ENCODE peak calls at places on chromosomes 7 and 10, in five cellular contexts. D is right atrium auricular region; C is CD8-positive, alpha-beta T cell; X is aorta; U is ovary. S is an unnamed sample.

GRCh38 chr7:131327049-131327625 is 539 bp upstream of the MKLN1 start:
- DNase-seq in D (peak; percentile 67), X (peak; percentile 50), U (peak; percentile 45), C (peak; percentile 20), S (no peak)

GRCh38 chr7:90624128-90624980 is 28.2 kb downstream of the CDK14 start:
- DNase-seq in C (no peak), X (no peak), U (no peak), D (no peak), S (no peak)

GRCh38 chr7:132516042-132516840 is 60.0 kb downstream of the PLXNA4 start:
- DNase-seq in X (no peak), U (no peak), C (no peak), D (no peak), S (no peak)

GRCh38 chr7:29285451-29285807 is 90.9 kb downstream of the CHN2 start:
- DNase-seq in D (no peak), X (no peak), C (peak; percentile 34), U (no peak), S (no peak)

GRCh38 chr7:95776561-95777185 is 4.3 kb downstream of the DYNC1I1 start:
- DNase-seq in X (no peak), D (no peak), C (no peak), U (no peak), S (no peak)

GRCh38 chr10:61836233-61836887 is 65.1 kb upstream of the ARID5B start:
- DNase-seq in U (no peak), C (no peak), X (no peak), D (no peak), S (no peak)

GRCh38 chr10:84039957-84040356 is 99.4 kb upstream of the GHITM start:
- DNase-seq in U (no peak), D (no peak), X (no peak), C (no peak), S (no peak)

GRCh38 chr10:20975236-20975635 is 78.1 kb upstream of the NEBL start:
- DNase-seq in C (no peak), X (no peak), D (no peak), U (no peak), S (no peak)

GRCh38 chr10:86074294-86074693 is 292.3 kb downstream of the GRID1 start:
- DNase-seq in D (no peak), X (no peak), C (no peak), U (no peak), S (no peak)

GRCh38 chr10:71572962-71573361 is 146.6 kb downstream of the C10orf105 start:
- DNase-seq in U (no peak), X (no peak), D (no peak), C (no peak), S (no peak)

GRCh38 chr7:7816084-7816483 is 97.7 kb upstream of the RPA3 start:
- DNase-seq in D (no peak), C (no peak), U (no peak), X (no peak), S (no peak)
- H3K4me3 ChIP-seq in D (no peak overlapping the region), C (no peak overlapping the region), U (no peak overlapping the region), X (no peak overlapping the region), S (no peak overlapping the region)

DNA sequence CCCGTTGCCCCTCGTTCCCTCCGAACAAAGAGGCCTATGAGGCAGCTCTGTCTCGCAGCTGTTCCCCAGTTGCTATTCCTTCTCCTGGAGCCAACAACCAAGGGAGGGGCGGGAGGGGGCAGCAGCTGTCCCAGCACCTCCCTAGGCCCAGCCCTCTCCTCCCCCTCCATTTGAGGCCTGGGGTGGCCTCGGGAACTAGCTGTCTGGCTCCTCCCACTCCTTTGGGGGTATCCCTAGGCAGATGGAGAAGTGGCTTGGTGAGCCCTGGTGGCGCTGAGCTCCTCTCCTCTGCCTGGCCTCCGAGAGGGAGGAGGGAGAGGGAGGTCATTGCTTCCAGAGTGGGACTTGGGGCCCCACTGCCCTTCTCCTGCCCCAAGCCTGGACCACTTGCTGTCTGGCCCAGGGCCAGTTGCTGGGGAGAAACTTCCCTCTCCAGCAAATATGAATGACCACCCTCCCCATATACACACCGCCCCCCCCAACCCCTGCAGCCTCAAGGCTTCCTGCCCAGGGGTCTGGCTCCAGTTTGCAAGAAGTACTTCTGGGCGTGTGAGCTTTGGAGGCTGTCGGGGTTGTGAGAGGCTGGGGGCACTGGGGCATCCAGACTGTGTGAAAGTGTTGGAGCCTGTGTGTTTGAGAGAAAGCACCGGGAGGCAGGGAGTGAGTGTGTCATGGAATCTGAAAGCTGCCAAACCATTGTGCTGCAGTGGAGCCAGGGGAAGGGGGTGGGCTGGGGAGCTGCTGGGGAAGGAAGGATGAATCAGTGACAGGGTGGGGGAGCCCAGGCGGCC is 3.1 kb downstream of the FLNC start:
- DNase-seq in D (peak; percentile 86), C (no peak), X (peak; percentile 83), U (peak; percentile 77), S (no peak)
- H3K4me3 ChIP-seq in D (peak overlapping the region; percentile 62), C (no peak overlapping the region), X (no peak overlapping the region), U (peak overlapping the region; percentile 60), S (no peak overlapping the region)

DNA sequence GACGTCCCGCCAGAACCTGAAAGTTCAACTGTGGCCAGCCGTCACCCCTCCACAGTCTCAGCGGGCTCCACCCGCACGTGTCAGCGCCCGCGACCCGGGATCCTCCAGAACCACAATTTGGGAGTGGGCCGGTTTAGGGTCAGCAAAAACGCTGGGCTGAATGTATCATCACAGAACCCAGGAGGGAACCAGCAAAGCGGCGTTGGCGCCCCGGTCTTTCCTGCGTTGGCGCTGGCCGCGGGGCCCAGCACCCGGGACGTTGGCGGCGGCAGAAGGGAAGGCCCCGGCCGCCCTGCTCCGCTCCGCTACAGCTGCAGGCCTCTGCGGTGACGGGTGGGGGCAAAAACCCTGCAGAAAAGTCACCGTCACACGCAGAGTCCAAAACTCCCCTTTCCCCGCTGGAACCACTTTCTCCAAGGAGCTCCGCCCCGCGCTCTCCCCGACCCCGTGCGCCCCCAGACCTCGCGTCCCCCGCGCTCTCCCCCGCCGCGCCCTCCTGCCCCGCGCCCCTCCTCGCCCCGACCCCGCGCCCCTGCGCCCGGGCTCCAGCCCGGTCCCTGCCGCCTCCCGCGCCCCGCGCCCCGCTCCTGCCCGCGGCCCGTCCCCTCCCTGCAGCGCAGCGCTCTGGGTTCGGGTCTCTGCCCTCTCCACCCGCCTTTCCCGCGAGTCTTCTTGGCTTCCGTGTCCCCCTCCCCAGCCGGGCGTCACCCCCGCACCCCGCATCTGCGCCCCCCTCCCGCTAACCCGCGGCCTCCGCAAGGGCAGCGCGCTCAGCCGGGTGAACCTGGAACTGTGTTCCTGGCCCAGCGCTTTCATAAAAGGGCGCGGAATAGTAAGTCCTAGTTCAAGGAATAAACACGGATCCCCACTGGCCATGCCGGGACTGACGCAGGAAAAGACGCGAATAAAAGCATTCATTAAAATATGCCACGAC is 24.0 kb upstream of the RNF32 start:
- DNase-seq in X (no peak), C (no peak), U (no peak), D (no peak), S (peak; percentile 65)
- H3K4me3 ChIP-seq in X (no peak overlapping the region), C (no peak overlapping the region), U (peak overlapping the region; percentile 9), D (peak overlapping the region; percentile 44), S (peak overlapping the region; percentile 55)

GRCh38 chr10:49614242-49615198 is 683 bp downstream of the CHAT start:
- DNase-seq in D (no peak), C (no peak), X (peak; percentile 43), U (no peak), S (no peak)
- H3K4me3 ChIP-seq in D (no peak overlapping the region), C (no peak overlapping the region), X (no peak overlapping the region), U (no peak overlapping the region), S (no peak overlapping the region)

DNA sequence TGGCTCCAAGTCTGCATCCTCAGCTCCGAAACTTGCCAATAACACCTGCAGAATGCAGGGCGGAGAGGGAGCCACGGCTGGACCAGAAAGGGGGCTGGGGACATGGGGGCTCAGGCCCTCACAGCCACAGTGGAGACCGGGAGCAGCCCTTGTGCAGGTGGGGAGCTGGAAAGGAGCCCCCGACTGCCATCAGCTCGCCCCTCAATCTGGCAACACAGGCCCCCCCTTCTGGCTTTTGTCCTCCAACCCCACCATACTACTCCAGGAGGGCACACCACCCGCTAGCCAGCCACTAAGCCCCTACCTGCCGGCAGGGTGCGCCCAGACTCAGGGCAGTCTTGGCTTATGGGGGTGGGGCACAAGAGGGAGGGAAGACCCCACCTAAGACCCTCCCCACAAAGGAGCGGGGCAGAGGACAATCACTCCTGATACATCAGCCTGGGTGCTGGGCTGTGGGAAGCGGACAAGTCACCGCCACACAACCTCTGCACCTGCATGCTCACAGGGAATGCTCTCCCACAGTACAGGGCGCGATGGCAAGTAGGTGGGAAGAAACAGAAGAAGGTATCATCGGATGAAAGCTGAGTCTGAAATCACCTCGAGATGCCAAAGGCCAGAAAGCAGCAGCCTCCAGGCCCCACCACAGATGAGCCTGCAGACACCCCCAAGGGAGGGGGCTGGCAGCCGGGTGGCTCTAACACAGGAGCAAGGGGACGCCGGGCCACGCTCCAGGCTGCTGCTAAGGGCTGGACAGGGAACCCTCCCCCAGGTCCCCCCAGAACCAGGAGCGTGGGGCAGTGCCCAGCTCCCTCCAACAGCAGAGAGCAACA is 265.3 kb downstream of the ELFN1 start:
- DNase-seq in C (peak; percentile 9), D (no peak), X (peak; percentile 26), U (no peak), S (no peak)
- H3K4me3 ChIP-seq in C (no peak overlapping the region), D (no peak overlapping the region), X (no peak overlapping the region), U (no peak overlapping the region), S (no peak overlapping the region)

GRCh38 chr10:944034-944831 is 12.7 kb upstream of the LARP4B start:
- DNase-seq in U (peak; percentile 25), D (peak; percentile 79), X (peak; percentile 87), C (peak; percentile 32), S (peak; percentile 50)
- H3K4me3 ChIP-seq in U (no peak overlapping the region), D (peak overlapping the region; percentile 4), X (no peak overlapping the region), C (no peak overlapping the region), S (no peak overlapping the region)